ENCODE peak calls at places on chromosome 10, in five cellular contexts. One of them, this sample, is unnamed. For H3K9me3, the result is how much of the 10 kb centered on the place peaks cover.

GRCh38 chr10:131891196-131891928 is 9.4 kb upstream of the PPP2R2D start:
- DNase-seq in neural progenitor cell: peak
- DNase-seq in right atrium auricular region: no peak
- DNase-seq in right lobe of liver: no peak
- DNase-seq in PC-3: no peak
- DNase-seq in this sample: no peak

GRCh38 chr10:2871673-2872219 is 195.6 kb upstream of the PFKP start:
- DNase-seq in neural progenitor cell: no peak
- DNase-seq in right atrium auricular region: no peak
- DNase-seq in right lobe of liver: no peak
- DNase-seq in PC-3: no peak
- DNase-seq in this sample: no peak

GRCh38 chr10:93081834-93082233 is 8.1 kb downstream of the CYP26A1 start:
- DNase-seq in neural progenitor cell: no peak
- DNase-seq in right atrium auricular region: peak
- DNase-seq in right lobe of liver: no peak
- DNase-seq in PC-3: no peak
- DNase-seq in this sample: no peak

GRCh38 chr10:45553613-45554012 is 119.0 kb downstream of the ZFAND4 start:
- DNase-seq in neural progenitor cell: no peak
- DNase-seq in right atrium auricular region: no peak
- DNase-seq in right lobe of liver: no peak
- DNase-seq in PC-3: no peak
- DNase-seq in this sample: no peak

GRCh38 chr10:30573714-30574422 is 55.7 kb downstream of the LYZL2 start:
- DNase-seq in neural progenitor cell: no peak
- DNase-seq in right atrium auricular region: no peak
- DNase-seq in right lobe of liver: no peak
- DNase-seq in PC-3: no peak
- DNase-seq in this sample: no peak

GRCh38 chr10:43111101-43111500 is 27.1 kb upstream of the CSGALNACT2 start:
- DNase-seq in neural progenitor cell: no peak
- DNase-seq in right atrium auricular region: no peak
- DNase-seq in right lobe of liver: no peak
- DNase-seq in PC-3: no peak
- DNase-seq in this sample: no peak

GRCh38 chr10:43844236-43844635 is 195.6 kb upstream of the ZNF32 start:
- DNase-seq in neural progenitor cell: no peak
- DNase-seq in right atrium auricular region: no peak
- DNase-seq in right lobe of liver: no peak
- DNase-seq in PC-3: no peak
- DNase-seq in this sample: no peak

GRCh38 chr10:119910689-119911088 is 18.2 kb downstream of the SEC23IP start:
- DNase-seq in neural progenitor cell: no peak
- DNase-seq in right atrium auricular region: no peak
- DNase-seq in right lobe of liver: no peak
- DNase-seq in PC-3: no peak
- DNase-seq in this sample: no peak

GRCh38 chr10:94777886-94778458 is 15.5 kb downstream of the CYP2C19 start:
- DNase-seq in neural progenitor cell: no peak
- DNase-seq in right atrium auricular region: no peak
- DNase-seq in right lobe of liver: no peak
- DNase-seq in PC-3: no peak
- DNase-seq in this sample: no peak

GRCh38 chr10:22323538-22324305 is 2.8 kb downstream of the BMI1 start:
- DNase-seq in neural progenitor cell: no peak
- DNase-seq in right atrium auricular region: no peak
- DNase-seq in right lobe of liver: no peak
- DNase-seq in PC-3: peak
- DNase-seq in this sample: no peak

GRCh38 chr10:20058135-20058534 is 241.9 kb downstream of the PLXDC2 start:
- DNase-seq in neural progenitor cell: no peak
- DNase-seq in right atrium auricular region: no peak
- DNase-seq in right lobe of liver: no peak
- DNase-seq in PC-3: no peak
- DNase-seq in this sample: no peak

DNA sequence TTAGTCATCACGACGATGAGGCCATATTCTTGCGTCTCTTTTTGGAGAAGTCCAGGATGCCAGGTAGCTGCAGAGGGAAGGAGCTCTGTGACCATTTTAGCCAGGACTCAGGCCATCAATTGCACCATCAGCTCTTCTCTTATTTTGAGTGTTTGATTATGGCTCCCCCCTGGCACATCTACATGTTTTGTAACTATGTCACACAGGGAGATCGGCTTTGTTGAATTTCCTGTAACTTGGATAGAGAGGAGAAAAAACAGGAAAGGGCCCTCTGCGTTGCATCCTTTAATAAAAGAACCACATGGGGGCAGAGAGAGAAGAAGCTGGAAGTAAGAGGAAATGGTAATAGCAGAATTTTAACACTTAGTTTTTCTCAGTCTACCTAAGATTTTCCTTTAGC is 414.1 kb downstream of the LRMDA start:
- DNase-seq in neural progenitor cell: no peak
- DNase-seq in right atrium auricular region: no peak
- DNase-seq in right lobe of liver: no peak
- DNase-seq in PC-3: no peak
- DNase-seq in this sample: no peak
- TF ChIP-seq CTCF in neural progenitor cell: peak
- TF ChIP-seq CTCF in right atrium auricular region: no peak
- TF ChIP-seq CTCF in right lobe of liver: peak
- TF ChIP-seq CTCF in PC-3: no peak
- TF ChIP-seq CTCF in this sample: no peak

DNA sequence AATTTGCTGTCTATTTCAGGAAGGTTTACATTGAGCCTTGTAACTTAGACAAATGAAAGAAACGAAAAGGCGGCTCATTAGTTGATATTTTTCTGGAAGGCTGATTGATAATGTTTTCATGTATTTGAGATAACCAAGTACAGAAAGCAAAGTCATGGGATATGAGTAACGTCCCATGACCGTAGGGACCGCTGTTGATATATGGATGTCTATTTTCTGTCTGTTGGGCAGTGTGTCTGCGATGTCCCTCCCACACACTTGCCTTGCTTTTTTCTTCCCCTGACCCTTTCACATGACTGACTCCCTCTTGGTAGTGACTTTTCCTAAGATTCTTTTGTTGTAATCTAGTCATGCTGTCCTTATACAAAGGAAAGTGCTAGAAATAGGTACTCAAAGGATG is 57.0 kb upstream of the GPR158 start:
- DNase-seq in neural progenitor cell: no peak
- DNase-seq in right atrium auricular region: no peak
- DNase-seq in right lobe of liver: no peak
- DNase-seq in PC-3: no peak
- DNase-seq in this sample: no peak
- H3K27ac ChIP-seq in neural progenitor cell: no peak
- H3K27ac ChIP-seq in right atrium auricular region: no peak
- H3K27ac ChIP-seq in right lobe of liver: no peak
- H3K27ac ChIP-seq in PC-3: no peak
- H3K27ac ChIP-seq in this sample: no peak

DNA sequence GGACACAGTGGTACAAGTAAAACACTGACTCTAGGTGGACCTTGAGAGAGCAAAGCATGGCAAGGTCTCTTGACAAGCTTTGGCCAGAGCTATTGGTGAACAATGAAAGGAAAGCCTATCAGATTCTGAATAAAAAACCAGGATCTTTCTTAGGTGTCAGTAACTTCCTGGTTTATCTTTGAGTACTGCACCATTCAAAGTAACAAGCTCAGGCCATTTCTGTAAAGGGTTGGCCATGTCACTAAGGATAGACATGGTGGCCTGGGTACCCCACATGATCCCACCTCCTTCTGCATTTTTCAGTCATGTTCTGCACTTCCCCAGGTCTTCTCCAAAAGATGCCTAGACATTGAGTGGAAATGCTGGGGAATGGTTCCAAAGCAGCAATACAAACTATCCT is 242.1 kb downstream of the ARHGAP12 start:
- DNase-seq in neural progenitor cell: no peak
- DNase-seq in right atrium auricular region: no peak
- DNase-seq in right lobe of liver: no peak
- DNase-seq in PC-3: no peak
- DNase-seq in this sample: no peak
- H3K9me3 ChIP-seq in neural progenitor cell: under half
- H3K9me3 ChIP-seq in right atrium auricular region: under half
- H3K9me3 ChIP-seq in right lobe of liver: under half
- H3K9me3 ChIP-seq in PC-3: under half
- H3K9me3 ChIP-seq in this sample: under half

DNA sequence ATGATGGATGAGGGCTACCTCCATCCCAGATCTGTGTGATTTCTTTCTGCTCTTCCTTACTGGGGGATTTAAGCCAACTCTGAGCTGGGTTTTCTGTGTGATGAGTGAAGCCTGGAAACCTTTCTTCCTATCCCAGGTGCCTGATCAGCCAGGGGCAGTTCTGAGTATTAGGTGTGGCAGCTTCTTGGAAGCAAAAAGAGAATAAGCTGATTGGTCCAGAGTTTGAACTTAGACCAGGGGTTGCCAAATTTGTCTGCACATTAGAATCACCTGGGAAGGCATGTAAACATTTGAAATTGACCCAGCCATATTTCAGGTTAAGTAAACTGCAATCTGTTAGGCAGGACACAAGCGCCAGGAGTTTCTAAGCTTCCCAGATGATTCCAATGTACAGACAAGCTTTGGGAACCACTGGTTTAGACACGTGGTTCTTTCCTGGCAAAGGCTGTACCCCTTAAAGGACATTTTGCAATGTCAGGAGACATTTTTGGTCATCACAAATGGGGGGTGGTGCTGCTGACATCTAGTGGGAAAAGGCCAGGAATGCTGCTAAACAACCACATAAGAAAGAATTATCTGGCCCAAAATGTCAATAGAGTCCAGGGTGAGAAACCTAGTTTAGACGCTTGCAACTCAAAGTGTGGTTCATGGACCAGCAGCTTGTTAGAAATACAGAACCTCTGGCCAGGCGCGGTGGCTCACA is 160.5 kb upstream of the GHITM start:
- DNase-seq in neural progenitor cell: no peak
- DNase-seq in right atrium auricular region: no peak
- DNase-seq in right lobe of liver: no peak
- DNase-seq in PC-3: no peak
- DNase-seq in this sample: no peak
- TF ChIP-seq CTCF in neural progenitor cell: peak
- TF ChIP-seq CTCF in right atrium auricular region: no peak
- TF ChIP-seq CTCF in right lobe of liver: no peak
- TF ChIP-seq CTCF in PC-3: no peak
- TF ChIP-seq CTCF in this sample: no peak

GRCh38 chr10:5096108-5096507 is 1.9 kb downstream of the AKR1C3 start:
- DNase-seq in neural progenitor cell: no peak
- DNase-seq in right atrium auricular region: no peak
- DNase-seq in right lobe of liver: no peak
- DNase-seq in PC-3: no peak
- DNase-seq in this sample: no peak

GRCh38 chr10:5092848-5093790 is 1.1 kb upstream of the AKR1C3 start:
- DNase-seq in neural progenitor cell: no peak
- DNase-seq in right atrium auricular region: no peak
- DNase-seq in right lobe of liver: no peak
- DNase-seq in PC-3: no peak
- DNase-seq in this sample: no peak

GRCh38 chr10:5095687-5096086 is 1.5 kb downstream of the AKR1C3 start:
- DNase-seq in neural progenitor cell: no peak
- DNase-seq in right atrium auricular region: no peak
- DNase-seq in right lobe of liver: no peak
- DNase-seq in PC-3: no peak
- DNase-seq in this sample: no peak

GRCh38 chr10:5092375-5092774 is 1.8 kb upstream of the AKR1C3 start:
- DNase-seq in neural progenitor cell: no peak
- DNase-seq in right atrium auricular region: no peak
- DNase-seq in right lobe of liver: no peak
- DNase-seq in PC-3: no peak
- DNase-seq in this sample: no peak

DNA sequence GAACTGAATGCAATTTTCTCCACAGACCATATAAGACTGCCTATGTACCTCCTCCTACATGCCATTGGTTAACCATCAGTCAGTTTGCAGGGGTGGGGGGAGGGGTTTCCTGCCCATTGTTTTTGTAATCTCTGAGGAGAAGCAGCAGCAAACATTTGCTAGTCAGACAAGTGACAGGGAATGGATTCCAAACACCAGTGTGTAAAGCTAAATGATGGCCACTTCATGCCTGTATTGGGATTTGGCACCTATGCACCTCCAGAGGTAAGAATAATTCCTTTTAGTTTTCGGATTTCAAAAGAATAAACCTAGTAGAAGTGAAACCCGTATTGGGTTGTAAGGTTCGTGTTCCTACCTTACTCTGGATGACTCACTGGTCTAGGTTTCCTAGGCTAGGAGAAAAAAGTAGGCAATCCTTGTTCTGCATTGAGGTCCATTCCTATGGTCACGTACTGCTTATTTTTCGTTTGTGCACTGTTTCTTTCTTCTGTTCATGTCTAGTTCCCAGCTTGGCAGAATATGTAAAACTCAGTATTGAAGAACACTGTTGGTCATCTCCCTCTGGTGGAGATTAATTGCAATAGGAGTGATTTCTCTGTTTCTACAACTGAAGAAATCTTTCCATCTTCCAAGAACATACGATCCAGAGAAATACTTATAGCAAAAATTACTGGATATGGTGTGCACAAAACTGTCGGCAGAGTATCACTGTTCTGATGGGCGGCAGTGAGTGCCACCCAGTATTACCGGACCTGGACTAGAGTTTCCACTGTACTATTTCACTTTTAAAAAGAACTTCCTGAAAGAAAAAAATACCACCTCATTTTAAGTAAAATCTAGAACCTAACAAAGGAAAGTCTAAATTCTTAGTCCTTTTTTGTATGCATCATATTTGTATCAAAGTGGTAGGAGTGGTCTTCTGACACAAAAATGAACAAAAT is at the start of gene AKR1C3:
- DNase-seq in neural progenitor cell: no peak
- DNase-seq in right atrium auricular region: no peak
- DNase-seq in right lobe of liver: no peak
- DNase-seq in PC-3: peak
- DNase-seq in this sample: no peak
- H3K27ac ChIP-seq in neural progenitor cell: no peak
- H3K27ac ChIP-seq in right atrium auricular region: peak
- H3K27ac ChIP-seq in right lobe of liver: peak
- H3K27ac ChIP-seq in PC-3: peak
- H3K27ac ChIP-seq in this sample: peak

GRCh38 chr10:58243269-58243668 is 24.4 kb downstream of the IPMK start:
- DNase-seq in neural progenitor cell: no peak
- DNase-seq in right atrium auricular region: no peak
- DNase-seq in right lobe of liver: no peak
- DNase-seq in PC-3: no peak
- DNase-seq in this sample: no peak
- H3K9me3 ChIP-seq in neural progenitor cell: under half
- H3K9me3 ChIP-seq in right atrium auricular region: under half
- H3K9me3 ChIP-seq in right lobe of liver: under half
- H3K9me3 ChIP-seq in PC-3: under half
- H3K9me3 ChIP-seq in this sample: under half

GRCh38 chr10:101038486-101038885 is 7.5 kb downstream of the SFXN3 start:
- DNase-seq in neural progenitor cell: no peak
- DNase-seq in right atrium auricular region: no peak
- DNase-seq in right lobe of liver: no peak
- DNase-seq in PC-3: no peak
- DNase-seq in this sample: no peak
- TF ChIP-seq CTCF in neural progenitor cell: peak
- TF ChIP-seq CTCF in right atrium auricular region: no peak
- TF ChIP-seq CTCF in right lobe of liver: no peak
- TF ChIP-seq CTCF in PC-3: no peak
- TF ChIP-seq CTCF in this sample: no peak

DNA sequence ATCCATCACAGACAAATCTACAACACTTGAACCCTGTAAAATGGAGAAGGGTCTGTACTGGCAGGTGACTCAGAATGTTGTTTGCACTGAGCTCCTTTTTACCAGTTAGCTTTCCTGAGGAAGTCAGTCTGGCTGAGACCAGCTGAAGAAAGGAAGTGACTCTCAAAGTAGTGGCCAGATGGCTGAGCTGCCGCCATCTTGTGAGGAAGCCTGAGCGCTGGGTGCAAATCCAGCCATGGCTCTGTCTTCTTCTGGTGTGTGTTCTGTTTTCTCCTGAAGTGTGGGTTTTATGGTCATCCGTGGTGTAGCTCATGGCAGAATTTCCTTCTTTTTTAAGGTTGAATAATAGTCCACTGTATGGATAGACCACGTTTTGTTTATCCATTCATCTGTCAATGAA is 25.5 kb upstream of the ECHDC3 start:
- DNase-seq in neural progenitor cell: no peak
- DNase-seq in right atrium auricular region: no peak
- DNase-seq in right lobe of liver: no peak
- DNase-seq in PC-3: peak
- DNase-seq in this sample: no peak
- H3K27ac ChIP-seq in neural progenitor cell: no peak
- H3K27ac ChIP-seq in right atrium auricular region: no peak
- H3K27ac ChIP-seq in right lobe of liver: peak
- H3K27ac ChIP-seq in PC-3: peak
- H3K27ac ChIP-seq in this sample: peak